ENCODE peak calls at places on chromosomes 6 and 20, in ten cellular contexts. B, P, Q, H, L, E, T, J, V and C are unnamed samples. For H3K4me1, the result is how much of the 10 kb centered on the place peaks cover.

GRCh38 chr6:305371-306206 is 13.3 kb downstream of the DUSP22 start:
- DNase-seq in B (no peak), P (no peak), Q (no peak), H (no peak), L (no peak), E (no peak), T (no peak), J (no peak), V (no peak), C (peak)

GRCh38 chr20:21933526-21933925 is 228.1 kb downstream of the PAX1 start:
- DNase-seq in B (no peak), P (no peak), Q (no peak), H (no peak), L (no peak), E (no peak), T (no peak), J (no peak), V (no peak), C (no peak)

GRCh38 chr20:17845701-17846475 is 122.7 kb downstream of the SNX5 start:
- DNase-seq in B (no peak), P (no peak), Q (peak), H (no peak), L (peak), E (no peak), T (no peak), J (no peak), V (no peak), C (no peak)

GRCh38 chr20:62549499-62550086 is 73.8 kb upstream of the GATA5 start:
- DNase-seq in B (no peak), P (no peak), Q (peak), H (no peak), L (no peak), E (no peak), T (peak), J (peak), V (no peak), C (no peak)

GRCh38 chr6:134909701-134910595 is 40.0 kb downstream of the ALDH8A1 start:
- DNase-seq in B (no peak), P (no peak), Q (no peak), H (no peak), L (no peak), E (no peak), T (no peak), J (no peak), V (no peak), C (no peak)

GRCh38 chr20:7855545-7855944 is 84.7 kb downstream of the HAO1 start:
- DNase-seq in B (no peak), P (no peak), Q (no peak), H (no peak), L (no peak), E (no peak), T (no peak), J (no peak), V (no peak), C (no peak)

GRCh38 chr6:33128318-33128717 is 52.5 kb downstream of the HLA-DPB1 start:
- DNase-seq in B (no peak), P (no peak), Q (no peak), H (no peak), L (no peak), E (no peak), T (no peak), J (no peak), V (no peak), C (no peak)

GRCh38 chr20:44807684-44808056 is 2.7 kb downstream of the RIMS4 start:
- DNase-seq in B (no peak), P (no peak), Q (no peak), H (no peak), L (no peak), E (no peak), T (no peak), J (no peak), V (no peak), C (no peak)

GRCh38 chr6:122778961-122779671 is 400 bp upstream of the FABP7 start:
- DNase-seq in B (no peak), P (no peak), Q (no peak), H (no peak), L (no peak), E (no peak), T (peak), J (peak), V (no peak), C (no peak)

GRCh38 chr20:43766917-43767316 is 40.1 kb upstream of the GTSF1L start:
- DNase-seq in B (no peak), P (no peak), Q (no peak), H (no peak), L (no peak), E (no peak), T (no peak), J (no peak), V (no peak), C (no peak)

GRCh38 chr6:90284236-90284744 is 12.4 kb downstream of the BACH2 start:
- DNase-seq in B (no peak), P (no peak), Q (no peak), H (peak), L (no peak), E (peak), T (peak), J (no peak), V (no peak), C (no peak)

GRCh38 chr6:54283877-54284860 is 24.1 kb upstream of the TINAG start:
- DNase-seq in B (no peak), P (no peak), Q (no peak), H (no peak), L (no peak), E (no peak), T (no peak), J (no peak), V (no peak), C (no peak)

GRCh38 chr6:6614965-6615304 is 26.4 kb downstream of the LY86 start:
- DNase-seq in B (no peak), P (no peak), Q (no peak), H (no peak), L (no peak), E (no peak), T (no peak), J (no peak), V (no peak), C (no peak)

GRCh38 chr6:14170128-14170527 is 52.6 kb downstream of the CD83 start:
- DNase-seq in B (no peak), P (no peak), Q (no peak), H (no peak), L (no peak), E (no peak), T (no peak), J (no peak), V (no peak), C (no peak)

GRCh38 chr6:50958148-50958547 is 139.5 kb downstream of the TFAP2B start:
- DNase-seq in B (no peak), P (no peak), Q (no peak), H (no peak), L (no peak), E (no peak), T (no peak), J (no peak), V (no peak), C (no peak)

GRCh38 chr6:27139753-27140522 is 107.6 kb upstream of the PRSS16 start:
- DNase-seq in B (no peak), P (no peak), Q (no peak), H (no peak), L (no peak), E (peak), T (peak), J (peak), V (no peak), C (no peak)

GRCh38 chr20:2659547-2659946 is 4.5 kb downstream of the IDH3B start:
- DNase-seq in B (no peak), P (no peak), Q (no peak), H (no peak), L (no peak), E (no peak), T (no peak), J (no peak), V (no peak), C (no peak)

GRCh38 chr6:113871975-113872374 is 14.8 kb downstream of the MARCKS start:
- DNase-seq in B (no peak), P (no peak), Q (no peak), H (no peak), L (no peak), E (no peak), T (no peak), J (no peak), V (no peak), C (no peak)

GRCh38 chr6:56450882-56451739 is 191.6 kb downstream of the DST start:
- DNase-seq in B (no peak), P (no peak), Q (peak), H (no peak), L (peak), E (peak), T (no peak), J (no peak), V (no peak), C (no peak)

GRCh38 chr20:19697415-19697814 is 60.6 kb upstream of the RIN2 start:
- DNase-seq in B (no peak), P (no peak), Q (no peak), H (no peak), L (no peak), E (no peak), T (no peak), J (no peak), V (no peak), C (no peak)

GRCh38 chr20:61683721-61684120 is 382.0 kb downstream of the TAF4 start:
- DNase-seq in B (no peak), P (no peak), Q (no peak), H (no peak), L (no peak), E (no peak), T (no peak), J (no peak), V (peak), C (no peak)

GRCh38 chr6:137497722-137498463 is 3.7 kb upstream of the OLIG3 start:
- DNase-seq in B (no peak), P (no peak), Q (no peak), H (no peak), L (no peak), E (no peak), T (peak), J (peak), V (no peak), C (no peak)

GRCh38 chr6:29924731-29925130 is 17.6 kb upstream of the HLA-A start:
- DNase-seq in B (no peak), P (no peak), Q (no peak), H (peak), L (no peak), E (no peak), T (no peak), J (no peak), V (no peak), C (no peak)

GRCh38 chr20:6311841-6312655 is 189.2 kb upstream of the FERMT1 start:
- DNase-seq in B (no peak), P (no peak), Q (no peak), H (no peak), L (no peak), E (no peak), T (no peak), J (no peak), V (no peak), C (no peak)

GRCh38 chr6:153092082-153093013 is 38.7 kb downstream of the RGS17 start:
- DNase-seq in B (no peak), P (no peak), Q (no peak), H (peak), L (no peak), E (peak), T (no peak), J (no peak), V (no peak), C (no peak)

GRCh38 chr6:21732731-21733130 is 139.2 kb downstream of the SOX4 start:
- DNase-seq in B (no peak), P (no peak), Q (no peak), H (no peak), L (no peak), E (no peak), T (no peak), J (no peak), V (no peak), C (no peak)

GRCh38 chr6:89944826-89945407 is 50.6 kb downstream of the GJA10 start:
- DNase-seq in B (no peak), P (no peak), Q (no peak), H (peak), L (peak), E (no peak), T (peak), J (no peak), V (no peak), C (no peak)

GRCh38 chr20:43936371-43936770 is 21.7 kb downstream of the TOX2 start:
- DNase-seq in B (no peak), P (no peak), Q (no peak), H (no peak), L (no peak), E (no peak), T (no peak), J (no peak), V (no peak), C (no peak)

GRCh38 chr6:157240059-157240959 is 83.0 kb downstream of the TMEM242 start:
- DNase-seq in B (no peak), P (no peak), Q (peak), H (no peak), L (peak), E (no peak), T (no peak), J (no peak), V (peak), C (peak)
- TF ChIP-seq POLR2AphosphoS5 in B (no peak), P (no peak), Q (peak), H (no peak), L (no peak), E (no peak), T (no peak), J (no peak), V (peak), C (peak)

DNA sequence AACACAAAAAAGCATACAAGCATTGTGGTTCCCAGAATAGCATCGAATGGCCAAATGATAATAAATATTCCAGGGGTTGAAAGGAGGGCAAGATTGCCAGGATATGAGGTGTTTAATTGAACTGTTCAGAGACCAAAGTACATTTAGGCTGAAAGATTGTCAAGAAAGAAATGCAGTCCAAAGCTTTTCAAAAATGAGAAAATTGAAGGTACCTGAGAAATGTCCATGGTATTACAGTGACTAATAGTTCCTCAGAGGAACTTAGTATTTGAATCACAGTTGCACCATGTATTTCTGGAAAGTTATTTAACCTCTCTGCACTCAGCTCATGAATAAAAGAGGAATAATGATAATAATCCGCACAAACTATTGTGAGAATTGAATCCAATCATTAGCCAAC is 144.1 kb upstream of the TENT5A start:
- DNase-seq in B (no peak), P (no peak), Q (no peak), H (no peak), L (no peak), E (no peak), T (no peak), J (no peak), V (no peak), C (no peak)
- H3K4me1 ChIP-seq in B (under half), P (under half), Q (under half), H (under half), L (under half), E (under half), T (under half), J (under half), V (under half), C (under half)

GRCh38 chr20:57425150-57426013 is 34.2 kb downstream of the RBM38 start:
- DNase-seq in B (no peak), P (no peak), Q (no peak), H (no peak), L (no peak), E (no peak), T (no peak), J (no peak), V (no peak), C (no peak)
- TF ChIP-seq POLR2AphosphoS5 in B (no peak), P (no peak), Q (no peak), H (no peak), L (no peak), E (no peak), T (no peak), J (no peak), V (no peak), C (no peak)

GRCh38 chr6:111562271-111562670 is 43.4 kb downstream of the TRAF3IP2 start:
- DNase-seq in B (no peak), P (no peak), Q (no peak), H (no peak), L (no peak), E (no peak), T (no peak), J (no peak), V (no peak), C (no peak)
- H3K4me1 ChIP-seq in B (under half), P (under half), Q (half or more), H (under half), L (under half), E (under half), T (under half), J (under half), V (under half), C (half or more)

GRCh38 chr20:57548177-57549058 is 12.5 kb upstream of the PCK1 start:
- DNase-seq in B (no peak), P (no peak), Q (peak), H (no peak), L (no peak), E (no peak), T (no peak), J (no peak), V (no peak), C (no peak)

GRCh38 chr20:57543754-57544153 is 17.2 kb upstream of the PCK1 start:
- DNase-seq in B (no peak), P (no peak), Q (no peak), H (no peak), L (no peak), E (no peak), T (no peak), J (no peak), V (no peak), C (no peak)

GRCh38 chr20:57547250-57547649 is 13.7 kb upstream of the PCK1 start:
- DNase-seq in B (no peak), P (no peak), Q (peak), H (no peak), L (peak), E (no peak), T (no peak), J (no peak), V (no peak), C (no peak)

GRCh38 chr20:57545927-57546662 is 14.8 kb upstream of the PCK1 start:
- DNase-seq in B (no peak), P (no peak), Q (peak), H (no peak), L (no peak), E (no peak), T (peak), J (no peak), V (no peak), C (no peak)

GRCh38 chr20:57544838-57545564 is 15.9 kb upstream of the PCK1 start:
- DNase-seq in B (no peak), P (no peak), Q (no peak), H (no peak), L (no peak), E (peak), T (no peak), J (no peak), V (no peak), C (no peak)
- TF ChIP-seq POLR2AphosphoS5 in B (no peak), P (no peak), Q (no peak), H (no peak), L (no peak), E (no peak), T (no peak), J (no peak), V (no peak), C (no peak)

GRCh38 chr20:49585585-49586245 is 17.8 kb upstream of the PTGIS start:
- DNase-seq in B (no peak), P (no peak), Q (no peak), H (no peak), L (no peak), E (no peak), T (no peak), J (no peak), V (no peak), C (no peak)

GRCh38 chr20:49582413-49583334 is 14.7 kb upstream of the PTGIS start:
- DNase-seq in B (no peak), P (no peak), Q (no peak), H (no peak), L (no peak), E (no peak), T (no peak), J (no peak), V (no peak), C (no peak)

GRCh38 chr20:49584418-49585382 is 16.8 kb upstream of the PTGIS start:
- DNase-seq in B (no peak), P (no peak), Q (no peak), H (no peak), L (no peak), E (no peak), T (no peak), J (no peak), V (no peak), C (no peak)

GRCh38 chr20:49583343-49583668 is 15.4 kb upstream of the PTGIS start:
- DNase-seq in B (no peak), P (no peak), Q (no peak), H (no peak), L (no peak), E (no peak), T (no peak), J (no peak), V (no peak), C (no peak)

DNA sequence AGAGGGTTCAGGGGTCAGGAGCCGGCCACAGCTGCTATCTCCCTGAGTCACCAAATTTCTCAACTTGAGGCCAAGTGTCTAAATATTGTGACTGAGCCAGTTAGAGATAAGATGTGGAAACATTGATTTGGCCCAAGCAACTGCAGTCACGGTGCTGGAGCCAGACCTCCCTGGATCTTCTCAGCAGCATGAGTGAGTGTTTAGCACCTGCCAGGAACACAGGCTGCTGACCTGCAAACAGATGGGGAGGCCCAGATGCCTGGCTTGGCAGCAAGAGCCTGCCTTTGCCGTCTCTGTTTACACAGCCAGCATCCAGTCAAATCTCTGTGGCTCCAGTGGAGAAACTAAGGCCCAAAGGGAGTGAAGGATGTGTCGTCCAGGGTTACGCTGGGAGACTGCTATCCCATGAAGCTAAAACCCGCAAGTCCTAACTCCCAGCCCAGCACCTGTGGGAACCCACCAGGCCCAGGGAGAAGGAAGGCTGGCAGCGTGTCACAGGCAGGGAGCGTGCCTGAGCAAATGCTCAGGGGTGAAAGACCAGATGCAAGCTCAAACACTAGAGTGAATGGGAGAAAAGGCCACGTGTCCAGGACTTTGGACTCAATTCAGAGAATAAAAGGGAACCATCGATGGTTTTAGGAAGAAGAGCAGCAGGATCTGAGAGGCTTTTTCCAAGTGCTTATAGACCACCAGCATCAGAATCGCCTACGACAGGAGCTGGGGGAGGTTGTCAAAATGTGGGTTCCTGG is 15.9 kb upstream of the PTGIS start:
- DNase-seq in B (no peak), P (peak), Q (peak), H (no peak), L (peak), E (peak), T (no peak), J (no peak), V (peak), C (no peak)
- H3K4me1 ChIP-seq in B (under half), P (under half), Q (half or more), H (under half), L (half or more), E (under half), T (under half), J (under half), V (under half), C (under half)